ENCODE peak calls at places on chromosome 19, in seven cellular contexts. X is body of pancreas, O is left ventricle myocardium inferior, B is mucosa of descending colon, V is gastrocnemius medialis, L is heart left ventricle, N is psoas muscle. H is an unnamed sample. For H3K4me1 and H3K36me3, the result is how much of the 10 kb centered on the place peaks cover.

GRCh38 chr19:3970808-3971598 is at the start of gene DAPK3:
- DNase-seq in O (peak), B (peak), L (peak), X (peak), V (peak), N (peak), H (peak)

GRCh38 chr19:43574424-43575155 is 737 bp downstream of the XRCC1 start:
- DNase-seq in B (no peak), O (no peak), V (no peak), X (no peak), N (no peak), L (no peak), H (no peak)

GRCh38 chr19:36483653-36484052 is 5.7 kb downstream of the ZNF566 start:
- DNase-seq in O (no peak), B (no peak), X (no peak), L (no peak), N (no peak), V (no peak), H (no peak)

GRCh38 chr19:29450306-29450705 is 75.5 kb upstream of the VSTM2B start:
- DNase-seq in L (no peak), V (no peak), O (no peak), X (no peak), B (no peak), N (no peak), H (no peak)

GRCh38 chr19:50717026-50717723 is 2.4 kb downstream of the SHANK1 start:
- DNase-seq in N (peak), O (no peak), V (no peak), X (no peak), B (no peak), L (no peak), H (no peak)

GRCh38 chr19:45115809-45116615 is 23.0 kb downstream of the PPP1R37 start:
- DNase-seq in N (peak), O (no peak), X (no peak), L (no peak), B (no peak), V (peak), H (no peak)

GRCh38 chr19:10871711-10872550 is 578 bp downstream of the CARM1 start:
- DNase-seq in V (peak), O (peak), B (peak), L (peak), N (peak), X (peak), H (peak)

GRCh38 chr19:4208385-4209094 is 20.8 kb upstream of the EBI3 start:
- DNase-seq in V (no peak), X (no peak), B (peak), O (no peak), N (no peak), L (no peak), H (no peak)

GRCh38 chr19:13621413-13621812 is 115.1 kb upstream of the CACNA1A start:
- DNase-seq in B (no peak), V (no peak), X (no peak), O (no peak), L (no peak), N (no peak), H (no peak)

GRCh38 chr19:8585894-8586750 is 8.9 kb upstream of the MYO1F start:
- DNase-seq in O (peak), N (no peak), X (peak), B (peak), V (no peak), L (no peak), H (no peak)

GRCh38 chr19:53431399-53432087 is at the start of gene ZNF761:
- DNase-seq in B (peak), O (peak), V (peak), L (peak), X (peak), N (peak), H (peak)

GRCh38 chr19:11848594-11849263 is at the start of gene ZNF439:
- DNase-seq in X (peak), O (peak), N (peak), V (peak), B (peak), L (peak), H (peak)

GRCh38 chr19:50580970-50581636 is 12.9 kb upstream of the LRRC4B start:
- DNase-seq in X (no peak), O (no peak), V (no peak), L (no peak), N (no peak), B (no peak), H (no peak)

GRCh38 chr19:1169921-1170885 is 3.9 kb downstream of the SBNO2 start:
- DNase-seq in B (no peak), L (peak), V (no peak), N (peak), X (peak), O (no peak), H (peak)
- H3K4me3 ChIP-seq in B (no peak), L (no peak), V (no peak), N (no peak), X (no peak), O (no peak), H (no peak)

DNA sequence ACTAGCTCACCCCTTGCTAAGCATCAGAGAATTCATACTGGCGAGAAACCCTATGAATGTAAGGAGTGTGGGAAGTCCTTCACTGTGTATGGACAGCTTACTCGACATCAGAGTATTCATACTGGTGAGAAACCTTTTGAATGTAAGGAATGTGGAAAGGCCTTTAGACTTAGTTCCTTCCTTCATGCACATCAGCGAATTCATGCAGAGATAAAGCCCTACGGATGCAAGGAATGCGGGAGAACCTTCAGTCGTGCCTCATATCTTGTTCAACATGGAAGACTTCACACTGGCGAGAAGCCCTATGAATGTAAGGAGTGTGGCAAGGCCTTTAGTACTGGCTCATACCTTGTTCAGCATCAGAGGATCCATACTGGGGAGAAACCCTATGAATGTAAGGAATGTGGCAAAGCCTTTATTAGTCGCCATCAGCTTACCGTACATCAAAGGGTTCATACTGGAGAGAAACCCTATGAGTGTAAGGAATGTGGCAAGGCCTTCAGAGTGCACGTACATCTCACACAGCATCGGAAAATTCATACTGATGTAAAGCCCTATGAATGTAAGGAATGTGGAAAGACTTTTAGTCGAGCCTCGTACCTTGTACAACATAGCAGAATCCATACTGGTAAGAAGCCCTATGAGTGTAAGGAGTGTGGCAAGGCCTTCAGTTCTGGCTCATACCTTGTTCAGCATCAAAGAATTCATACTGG is 17.3 kb downstream of the ZNF30 start:
- DNase-seq in V (no peak), B (no peak), O (no peak), X (no peak), N (no peak), L (no peak), H (no peak)
- H3K4me1 ChIP-seq in V (under half), B (under half), O (under half), X (under half), N (under half), L (under half), H (under half)

GRCh38 chr19:18010149-18010548 is 2.2 kb downstream of the ARRDC2 start:
- DNase-seq in X (no peak), N (peak), O (no peak), V (peak), B (no peak), L (no peak), H (no peak)

GRCh38 chr19:18014197-18014596 is 6.2 kb downstream of the ARRDC2 start:
- DNase-seq in L (no peak), N (peak), X (no peak), V (peak), O (no peak), B (no peak), H (no peak)

GRCh38 chr19:18009412-18010066 is 1.6 kb downstream of the ARRDC2 start:
- DNase-seq in X (no peak), B (no peak), L (no peak), V (peak), O (no peak), N (peak), H (no peak)

GRCh38 chr19:18013621-18014111 is 5.7 kb downstream of the ARRDC2 start:
- DNase-seq in L (peak), V (peak), B (no peak), N (peak), O (peak), X (no peak), H (peak)

GRCh38 chr19:18013210-18013609 is 5.2 kb downstream of the ARRDC2 start:
- DNase-seq in N (no peak), B (no peak), O (no peak), X (no peak), V (no peak), L (no peak), H (no peak)
- H3K36me3 ChIP-seq in N (half or more), B (under half), O (half or more), X (under half), V (half or more), L (half or more), H (under half)

DNA sequence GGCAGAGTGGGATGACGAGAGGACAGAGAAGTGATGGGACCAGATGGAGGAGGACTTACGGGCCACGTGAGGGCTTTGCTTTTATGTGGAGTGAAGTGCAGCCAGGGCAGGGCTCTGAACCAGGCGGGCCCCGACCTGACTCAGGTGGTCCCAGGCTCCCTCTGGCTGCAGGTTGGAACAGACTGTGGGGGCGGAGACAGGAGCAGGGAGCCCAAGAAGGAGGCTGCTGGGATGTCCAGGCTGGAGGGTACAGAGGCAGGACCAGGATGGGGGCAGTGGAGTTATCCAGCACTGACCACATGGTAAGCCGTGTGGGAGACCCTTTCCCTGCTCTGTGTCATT is 2.1 kb downstream of the FXYD5 start:
- DNase-seq in V (no peak), L (no peak), O (no peak), B (no peak), X (no peak), N (no peak), H (no peak)
- H3K4me3 ChIP-seq in V (no peak), L (no peak), O (no peak), B (no peak), X (no peak), N (no peak), H (no peak)

GRCh38 chr19:19212866-19213265 is 1.1 kb downstream of the NCAN start:
- DNase-seq in X (no peak), L (no peak), N (no peak), O (no peak), B (no peak), V (no peak), H (no peak)
- H3K4me1 ChIP-seq in X (under half), L (under half), N (under half), O (under half), B (under half), V (under half), H (under half)

DNA sequence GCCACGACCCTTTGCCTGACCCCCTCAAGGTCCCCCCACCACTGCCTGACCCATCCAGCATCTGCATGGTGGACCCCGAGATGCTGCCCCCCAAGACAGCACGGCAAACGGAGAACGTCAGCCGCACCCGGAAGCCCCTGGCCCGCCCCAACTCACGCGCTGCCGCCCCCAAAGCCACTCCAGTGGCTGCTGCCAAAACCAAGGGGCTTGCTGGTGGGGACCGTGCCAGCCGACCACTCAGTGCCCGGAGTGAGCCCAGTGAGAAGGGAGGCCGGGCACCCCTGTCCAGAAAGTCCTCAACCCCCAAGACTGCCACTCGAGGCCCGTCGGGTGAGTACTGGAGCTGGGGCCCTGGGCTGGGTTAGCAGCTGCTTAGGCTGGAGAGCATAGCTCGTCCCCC is 8.6 kb downstream of the MAP1S start:
- DNase-seq in X (no peak), O (no peak), N (no peak), L (no peak), V (no peak), B (no peak), H (no peak)
- H3K36me3 ChIP-seq in X (under half), O (half or more), N (half or more), L (half or more), V (half or more), B (under half), H (under half)

GRCh38 chr19:51772977-51773376 is 12.0 kb downstream of the FPR2 start:
- DNase-seq in B (no peak), N (no peak), X (no peak), O (no peak), V (no peak), L (no peak), H (no peak)

DNA sequence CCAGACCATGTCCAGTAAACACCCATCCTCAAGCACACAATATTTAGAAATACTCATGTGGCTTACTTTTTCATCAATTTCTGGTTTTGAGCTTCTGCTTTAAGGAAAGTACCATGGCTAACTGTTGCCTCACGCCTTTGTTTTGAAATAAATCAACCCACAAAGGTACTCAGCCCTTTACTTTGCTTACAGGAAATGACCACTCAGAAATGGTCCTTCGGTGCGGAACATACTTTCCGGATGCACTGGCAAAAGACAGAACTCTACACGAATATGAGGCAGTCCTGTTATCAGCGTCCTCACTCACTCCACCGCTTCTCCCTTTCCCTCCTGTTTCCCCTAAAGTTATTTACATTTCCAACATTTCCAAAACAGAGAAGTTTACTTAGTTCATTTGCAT is 10.4 kb downstream of the FPR2 start:
- DNase-seq in X (no peak), L (no peak), B (no peak), O (no peak), N (no peak), V (no peak), H (no peak)
- H3K4me3 ChIP-seq in X (no peak), L (no peak), B (no peak), O (no peak), N (no peak), V (no peak), H (no peak)

GRCh38 chr19:2610637-2611482 is 91.6 kb downstream of the GNG7 start:
- DNase-seq in O (peak), B (peak), X (peak), L (peak), V (peak), N (peak), H (peak)
- H3K4me1 ChIP-seq in O (under half), B (under half), X (under half), L (under half), V (under half), N (under half), H (under half)

H was measured in right lobe of liver.